ENCODE peak calls at places on chromosomes 16 and 17, in five cellular contexts. A, B, D, V and O are unnamed samples.

GRCh38 chr16:87384162-87384999 is 805 bp upstream of the FBXO31 start:
- DNase-seq in A (no peak), B (peak), D (no peak), V (peak), O (no peak)

GRCh38 chr17:82963104-82963950 is 116.1 kb upstream of the METRNL start:
- DNase-seq in A (peak), B (peak), D (peak), V (peak), O (peak)

GRCh38 chr16:84141143-84141670 is 3.8 kb downstream of the HSDL1 start:
- DNase-seq in A (no peak), B (no peak), D (no peak), V (no peak), O (no peak)

GRCh38 chr16:56262148-56262878 is 71.0 kb downstream of the GNAO1 start:
- DNase-seq in A (no peak), B (no peak), D (no peak), V (no peak), O (no peak)

GRCh38 chr16:58026139-58026704 is 668 bp downstream of the MMP15 start:
- DNase-seq in A (peak), B (peak), D (no peak), V (peak), O (peak)

GRCh38 chr16:51374790-51375189 is 223.7 kb upstream of the SALL1 start:
- DNase-seq in A (no peak), B (no peak), D (no peak), V (no peak), O (no peak)

GRCh38 chr16:80437707-80438106 is 103.1 kb upstream of the DYNLRB2 start:
- DNase-seq in A (no peak), B (no peak), D (no peak), V (no peak), O (no peak)

GRCh38 chr17:11948791-11949190 is 48.5 kb downstream of the ZNF18 start:
- DNase-seq in A (peak), B (peak), D (peak), V (peak), O (peak)

GRCh38 chr17:6105608-6106007 is 35.4 kb downstream of the WSCD1 start:
- DNase-seq in A (no peak), B (no peak), D (no peak), V (no peak), O (no peak)

GRCh38 chr16:51321251-51321650 is 170.2 kb upstream of the SALL1 start:
- DNase-seq in A (no peak), B (no peak), D (no peak), V (no peak), O (no peak)

GRCh38 chr17:4134756-4135155 is 8.1 kb downstream of the ZZEF1 start:
- DNase-seq in A (no peak), B (no peak), D (no peak), V (no peak), O (no peak)

GRCh38 chr17:4658478-4659305 is 17.2 kb upstream of the ALOX15 start:
- DNase-seq in A (peak), B (no peak), D (peak), V (no peak), O (no peak)

GRCh38 chr17:71550675-71551074 is 570.1 kb upstream of the SOX9 start:
- DNase-seq in A (no peak), B (no peak), D (no peak), V (no peak), O (no peak)

GRCh38 chr16:31467151-31467550 is 4.8 kb upstream of the TGFB1I1 start:
- DNase-seq in A (peak), B (no peak), D (no peak), V (no peak), O (no peak)

GRCh38 chr17:78779848-78780247 is 2.2 kb downstream of the CYTH1 start:
- DNase-seq in A (no peak), B (no peak), D (no peak), V (no peak), O (peak)

GRCh38 chr17:55056530-55056929 is 88.0 kb downstream of the STXBP4 start:
- DNase-seq in A (no peak), B (peak), D (no peak), V (peak), O (peak)

GRCh38 chr17:57772774-57773173 is 27.7 kb upstream of the CCDC182 start:
- DNase-seq in A (no peak), B (no peak), D (no peak), V (no peak), O (no peak)
- TF ChIP-seq CTCF in A (no peak), B (no peak), D (no peak), V (no peak), O (no peak)

DNA sequence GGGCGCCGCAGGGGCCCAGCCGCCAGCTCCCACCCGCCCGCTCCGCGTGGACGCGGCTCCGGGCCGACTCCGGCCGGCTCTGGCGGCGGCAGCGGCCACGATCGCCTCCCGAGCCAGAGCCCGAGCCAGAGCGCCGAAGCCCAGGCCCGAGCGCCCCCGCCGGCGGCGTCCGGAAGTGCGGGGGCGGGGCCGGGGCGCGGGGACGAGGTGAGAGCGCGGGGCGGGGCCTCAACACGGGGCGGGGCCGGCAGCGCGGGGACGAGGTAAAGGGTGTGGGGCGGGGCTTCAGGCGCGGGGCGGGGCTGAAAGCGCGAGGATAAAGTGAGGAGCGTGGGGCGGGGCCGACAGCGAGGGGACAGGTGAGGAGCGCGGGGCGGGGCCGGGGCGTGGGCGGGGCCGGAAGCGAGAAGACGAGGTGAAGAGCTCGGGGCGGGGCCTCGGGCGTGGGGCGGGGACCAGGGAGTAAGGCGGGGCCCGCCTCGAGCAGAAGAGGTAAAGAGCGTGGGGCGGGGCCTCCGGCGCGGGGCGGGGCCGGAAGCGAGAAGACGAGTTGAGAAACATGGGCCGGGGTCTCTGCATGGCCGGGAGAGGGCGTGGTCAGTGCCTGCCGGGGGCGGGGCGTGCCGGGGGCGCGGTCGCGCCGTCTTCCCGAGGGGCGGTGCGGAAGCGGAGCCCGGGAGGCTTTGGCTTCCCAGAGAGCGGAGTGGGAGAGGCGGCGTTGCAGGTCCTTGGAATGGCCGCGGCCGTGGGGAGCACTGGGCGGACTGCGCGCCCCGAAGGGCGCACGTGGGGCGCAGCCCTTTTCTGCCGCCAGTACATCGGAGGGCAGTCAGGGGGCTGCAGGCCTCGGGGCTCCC is at the start of gene AXIN1:
- DNase-seq in A (peak), B (peak), D (peak), V (peak), O (peak)
- TF ChIP-seq CTCF in A (peak), B (peak), D (peak), V (peak), O (peak)

GRCh38 chr17:76125391-76125675 is 15.7 kb downstream of the FOXJ1 start:
- DNase-seq in A (no peak), B (no peak), D (no peak), V (no peak), O (no peak)
- TF ChIP-seq CTCF in A (no peak), B (no peak), D (no peak), V (no peak), O (no peak)

GRCh38 chr17:48642059-48642842 is 16.1 kb upstream of the HOXB9 start:
- DNase-seq in A (no peak), B (no peak), D (no peak), V (no peak), O (no peak)
- TF ChIP-seq CTCF in A (no peak), B (no peak), D (no peak), V (no peak), O (no peak)

GRCh38 chr16:1884155-1884760 is 12.3 kb upstream of the MEIOB start:
- DNase-seq in A (peak), B (peak), D (no peak), V (no peak), O (no peak)
- TF ChIP-seq CTCF in A (peak), B (no peak), D (peak), V (no peak), O (no peak)